ENCODE peak calls at places on chromosomes 11 and 22, in seven cellular contexts. V is coronary artery, R is bronchial epithelial cell, T is HL-60, H is GM12865, K is adrenal gland, J is astrocyte of the spinal cord. E is an unnamed sample.
A peak's percentile ranks its signal among the peaks of the same experiment; 100 is the strongest.

GRCh38 chr11:123083623-123084029 is 21.7 kb upstream of the HSPA8 start:
- DNase-seq in V (peak; percentile 80), R (peak; percentile 96), T (peak; percentile 68), H (no peak), K (peak; percentile 94), J (peak; percentile 97), E (peak; percentile 93)

GRCh38 chr11:79077684-79078379 is 363.0 kb downstream of the TENM4 start:
- DNase-seq in V (no peak), R (no peak), T (no peak), H (no peak), K (no peak), J (no peak), E (no peak)

GRCh38 chr11:116601734-116602636 is 170.8 kb downstream of the BUD13 start:
- DNase-seq in V (peak; percentile 22), R (peak; percentile 3), T (peak; percentile 11), H (no peak), K (no peak), J (no peak), E (no peak)

GRCh38 chr11:121451982-121452608 is at the start of gene SORL1:
- DNase-seq in V (peak; percentile 83), R (peak; percentile 38), T (peak; percentile 74), H (peak; percentile 85), K (peak; percentile 62), J (peak; percentile 28), E (no peak)

GRCh38 chr11:69140635-69141034 is 15.1 kb upstream of the SMIM38 start:
- DNase-seq in V (no peak), R (peak; percentile 35), T (no peak), H (no peak), K (no peak), J (no peak), E (no peak)

GRCh38 chr11:57482782-57483569 is 22.6 kb downstream of the RTN4RL2 start:
- DNase-seq in V (no peak), R (no peak), T (peak; percentile 54), H (peak; percentile 64), K (peak; percentile 22), J (no peak), E (no peak)

GRCh38 chr11:86482684-86483083 is 108.0 kb downstream of the CCDC81 start:
- DNase-seq in V (no peak), R (no peak), T (no peak), H (no peak), K (no peak), J (no peak), E (no peak)

GRCh38 chr11:27721505-27722116 is 21.4 kb upstream of the BDNF start:
- DNase-seq in V (no peak), R (no peak), T (peak; percentile 57), H (no peak), K (no peak), J (no peak), E (no peak)

GRCh38 chr11:60469723-60470122 is 14.1 kb downstream of the MS4A1 start:
- DNase-seq in V (no peak), R (no peak), T (no peak), H (no peak), K (no peak), J (no peak), E (no peak)

GRCh38 chr11:6745465-6746015 is 26.2 kb downstream of the OR2AG2 start:
- DNase-seq in V (no peak), R (no peak), T (peak; percentile 16), H (peak; percentile 75), K (no peak), J (no peak), E (no peak)

GRCh38 chr11:11979487-11980117 is 28.8 kb downstream of the DKK3 start:
- DNase-seq in V (peak; percentile 84), R (peak; percentile 13), T (no peak), H (no peak), K (no peak), J (peak; percentile 73), E (no peak)

GRCh38 chr11:44305643-44306468 is 4.1 kb downstream of the ALX4 start:
- DNase-seq in V (no peak), R (no peak), T (no peak), H (peak; percentile 21), K (no peak), J (no peak), E (no peak)

GRCh38 chr11:59186130-59186594 is 14.2 kb downstream of the DTX4 start:
- DNase-seq in V (no peak), R (peak; percentile 18), T (no peak), H (peak; percentile 72), K (no peak), J (no peak), E (no peak)

GRCh38 chr11:69125861-69126260 is 29.9 kb upstream of the SMIM38 start:
- DNase-seq in V (no peak), R (no peak), T (no peak), H (no peak), K (no peak), J (no peak), E (no peak)

GRCh38 chr11:44834846-44835245 is 108.1 kb downstream of the TSPAN18 start:
- DNase-seq in V (no peak), R (no peak), T (no peak), H (no peak), K (no peak), J (no peak), E (no peak)

GRCh38 chr22:44002324-44002723 is 21.8 kb upstream of the PARVB start:
- DNase-seq in V (no peak), R (no peak), T (no peak), H (no peak), K (no peak), J (no peak), E (no peak)

GRCh38 chr11:76184551-76184993 is 21.7 kb downstream of the WNT11 start:
- DNase-seq in V (no peak), R (no peak), T (no peak), H (no peak), K (no peak), J (no peak), E (no peak)

DNA sequence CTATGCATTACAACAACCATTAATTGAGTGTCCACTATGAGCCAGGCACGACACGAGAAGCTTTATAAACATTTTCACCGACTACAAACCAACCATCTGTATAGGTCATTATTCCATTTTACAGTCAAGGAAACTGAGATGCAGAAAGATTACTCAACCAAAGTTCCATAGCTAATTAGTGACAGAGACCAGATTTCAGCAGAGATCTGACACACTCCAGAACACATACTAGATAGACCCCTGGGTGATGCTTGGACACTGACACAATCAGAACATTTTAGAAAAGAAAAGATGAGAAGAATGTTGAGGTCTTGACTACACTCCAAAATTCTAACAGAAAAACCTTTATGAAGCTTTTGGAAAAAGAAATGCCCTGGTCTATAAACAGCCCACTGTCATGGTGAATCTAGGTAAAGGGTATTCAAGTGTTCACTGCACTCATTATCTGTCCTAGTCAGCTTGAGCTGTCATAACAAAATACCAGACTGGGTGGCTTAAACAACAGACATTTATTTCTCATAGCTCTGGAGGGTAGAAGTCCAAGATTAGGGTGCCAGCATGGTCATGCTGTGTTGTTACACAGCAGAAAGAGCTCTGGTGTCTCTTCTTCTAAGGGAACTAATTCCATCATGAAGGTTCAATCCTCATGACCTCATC is 88.9 kb downstream of the RELT start:
- DNase-seq in V (no peak), R (no peak), T (no peak), H (no peak), K (no peak), J (no peak), E (no peak)
- TF ChIP-seq CTCF in V (no peak), R (no peak), T (no peak), H (no peak), K (no peak), J (no peak), E (no peak)

GRCh38 chr11:36408476-36409136 is 101.5 kb downstream of the TRAF6 start:
- DNase-seq in V (no peak), R (no peak), T (no peak), H (no peak), K (no peak), J (no peak), E (no peak)
- H3K4me3 ChIP-seq in V (no peak overlapping the region), R (no peak overlapping the region), T (no peak overlapping the region), H (no peak overlapping the region), K (no peak overlapping the region), J (no peak overlapping the region), E (no peak overlapping the region)

DNA sequence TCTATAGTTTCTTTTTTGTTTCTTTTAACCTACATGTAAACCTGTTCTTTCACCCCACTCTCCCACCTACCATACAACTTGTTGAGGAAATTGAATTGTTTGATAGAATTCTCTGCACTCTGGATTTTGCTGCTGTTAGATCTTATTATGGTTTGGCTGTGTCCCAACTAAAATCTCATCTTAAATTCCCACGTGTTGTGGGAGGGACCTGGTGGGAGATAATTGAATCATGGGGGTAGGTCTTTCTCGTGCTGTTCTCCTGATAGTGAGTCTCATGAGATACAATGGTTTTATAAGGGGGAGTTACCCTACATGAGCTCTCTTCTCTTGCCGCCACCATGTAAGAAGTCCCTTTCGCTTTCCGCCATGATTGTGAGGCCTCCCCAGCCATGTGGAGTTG is 15.0 kb upstream of the PITPNB start:
- DNase-seq in V (no peak), R (no peak), T (no peak), H (no peak), K (no peak), J (no peak), E (no peak)
- TF ChIP-seq CTCF in V (no peak), R (no peak), T (no peak), H (no peak), K (no peak), J (no peak), E (no peak)

GRCh38 chr11:72037554-72038311 is 39.0 kb downstream of the IL18BP start:
- DNase-seq in V (no peak), R (peak; percentile 55), T (no peak), H (no peak), K (no peak), J (no peak), E (no peak)
- H3K4me3 ChIP-seq in V (peak overlapping the region; percentile 73), R (no peak overlapping the region), T (no peak overlapping the region), H (no peak overlapping the region), K (no peak overlapping the region), J (peak overlapping the region; percentile 73), E (peak overlapping the region; percentile 56)

E was measured in LNCaP clone FGC.